ENCODE peak calls at places on chromosome 14, in seven cellular contexts. C is lung, I is WTC11, R is ovary, Q is heart right ventricle, O is BE2C, D is fibroblast of lung. H is an unnamed sample.

GRCh38 chr14:55705651-55706340 is 125.8 kb downstream of the KTN1 start:
- DNase-seq in C (peak), I (no peak), R (no peak), Q (no peak), O (no peak), D (peak), H (no peak)

GRCh38 chr14:91968280-91968679 is 20.8 kb upstream of the FBLN5 start:
- DNase-seq in C (no peak), I (no peak), R (no peak), Q (no peak), O (no peak), D (no peak), H (no peak)

GRCh38 chr14:69877492-69877891 is 1.7 kb upstream of the SMOC1 start:
- DNase-seq in C (no peak), I (no peak), R (no peak), Q (no peak), O (no peak), D (peak), H (no peak)

GRCh38 chr14:84225243-84225642 is 1304.7 kb upstream of the FLRT2 start:
- DNase-seq in C (peak), I (no peak), R (peak), Q (peak), O (no peak), D (no peak), H (no peak)

GRCh38 chr14:68785817-68786490 is 6.9 kb downstream of the ZFP36L1 start:
- DNase-seq in C (no peak), I (no peak), R (no peak), Q (no peak), O (no peak), D (peak), H (no peak)

GRCh38 chr14:53608369-53608768 is 348.3 kb downstream of the BMP4 start:
- DNase-seq in C (no peak), I (no peak), R (no peak), Q (no peak), O (no peak), D (no peak), H (no peak)

GRCh38 chr14:55099741-55100140 is 29.3 kb upstream of the LGALS3 start:
- DNase-seq in C (no peak), I (no peak), R (no peak), Q (no peak), O (no peak), D (no peak), H (peak)

GRCh38 chr14:23058654-23059504 is 1.6 kb upstream of the CDH24 start:
- DNase-seq in C (no peak), I (no peak), R (no peak), Q (no peak), O (no peak), D (no peak), H (no peak)

GRCh38 chr14:94390372-94391086 is 2.1 kb upstream of the SERPINA1 start:
- DNase-seq in C (peak), I (no peak), R (no peak), Q (peak), O (no peak), D (peak), H (no peak)

GRCh38 chr14:49687942-49688700 is at the start of gene POLE2:
- DNase-seq in C (peak), I (peak), R (peak), Q (peak), O (peak), D (peak), H (no peak)

GRCh38 chr14:38101679-38102078 is 106.0 kb upstream of the SSTR1 start:
- DNase-seq in C (no peak), I (no peak), R (no peak), Q (no peak), O (no peak), D (no peak), H (no peak)

GRCh38 chr14:84520711-84521338 is 1009.1 kb upstream of the FLRT2 start:
- DNase-seq in C (no peak), I (no peak), R (no peak), Q (no peak), O (no peak), D (peak), H (no peak)

GRCh38 chr14:26104686-26105085 is 493.1 kb downstream of the NOVA1 start:
- DNase-seq in C (no peak), I (no peak), R (no peak), Q (no peak), O (no peak), D (no peak), H (no peak)

GRCh38 chr14:47438650-47439140 is 236.7 kb downstream of the MDGA2 start:
- DNase-seq in C (no peak), I (no peak), R (no peak), Q (no peak), O (no peak), D (peak), H (no peak)

GRCh38 chr14:95432152-95433093 is 84.0 kb downstream of the SYNE3 start:
- DNase-seq in C (no peak), I (peak), R (peak), Q (peak), O (peak), D (peak), H (no peak)

GRCh38 chr14:60632777-60633176 is 16.5 kb downstream of the SIX1 start:
- DNase-seq in C (no peak), I (no peak), R (no peak), Q (no peak), O (no peak), D (no peak), H (no peak)

GRCh38 chr14:106308839-106309389 is 782.5 kb downstream of the TMEM121 start:
- DNase-seq in C (peak), I (peak), R (no peak), Q (peak), O (peak), D (no peak), H (no peak)

GRCh38 chr14:21780429-21781084 is 106.9 kb upstream of the OR4E1 start:
- DNase-seq in C (no peak), I (no peak), R (no peak), Q (no peak), O (no peak), D (no peak), H (no peak)

GRCh38 chr14:94601961-94602391 is 10.2 kb upstream of the SERPINA3 start:
- DNase-seq in C (peak), I (no peak), R (peak), Q (peak), O (no peak), D (peak), H (peak)

GRCh38 chr14:50821471-50822464 is 9.2 kb downstream of the NIN start:
- DNase-seq in C (peak), I (no peak), R (no peak), Q (peak), O (no peak), D (no peak), H (no peak)

GRCh38 chr14:60064491-60065072 is 27.1 kb upstream of the PCNX4 start:
- DNase-seq in C (no peak), I (no peak), R (no peak), Q (no peak), O (no peak), D (peak), H (no peak)

GRCh38 chr14:95314609-95315008 is 5.1 kb downstream of the CLMN start:
- DNase-seq in C (no peak), I (no peak), R (no peak), Q (no peak), O (peak), D (peak), H (no peak)

GRCh38 chr14:77071938-77072388 is 26.1 kb upstream of the CIPC start:
- DNase-seq in C (no peak), I (no peak), R (no peak), Q (no peak), O (no peak), D (peak), H (no peak)

GRCh38 chr14:22721213-22721612 is 45.3 kb upstream of the OXA1L start:
- DNase-seq in C (no peak), I (no peak), R (no peak), Q (no peak), O (no peak), D (no peak), H (no peak)

GRCh38 chr14:67717048-67717447 is 15.4 kb downstream of the RDH12 start:
- DNase-seq in C (no peak), I (no peak), R (no peak), Q (no peak), O (no peak), D (no peak), H (no peak)

GRCh38 chr14:103099733-103100280 is 5.3 kb downstream of the EXOC3L4 start:
- DNase-seq in C (no peak), I (no peak), R (no peak), Q (no peak), O (no peak), D (no peak), H (no peak)

GRCh38 chr14:91873476-91874265 is 6.3 kb upstream of the TC2N start:
- DNase-seq in C (no peak), I (no peak), R (no peak), Q (no peak), O (no peak), D (peak), H (no peak)

GRCh38 chr14:94611179-94611578 is 1.0 kb upstream of the SERPINA3 start:
- DNase-seq in C (no peak), I (no peak), R (no peak), Q (no peak), O (no peak), D (no peak), H (no peak)

GRCh38 chr14:82951171-82951570 is 1417.5 kb upstream of the SEL1L start:
- DNase-seq in C (no peak), I (no peak), R (no peak), Q (no peak), O (no peak), D (no peak), H (no peak)

GRCh38 chr14:69246331-69246730 is 13.6 kb upstream of the GALNT16 start:
- DNase-seq in C (no peak), I (no peak), R (no peak), Q (no peak), O (no peak), D (no peak), H (no peak)

GRCh38 chr14:29528889-29529288 is 398.8 kb downstream of the PRKD1 start:
- DNase-seq in C (no peak), I (no peak), R (no peak), Q (no peak), O (no peak), D (peak), H (no peak)

GRCh38 chr14:55699131-55700057 is 119.4 kb downstream of the KTN1 start:
- DNase-seq in C (no peak), I (no peak), R (no peak), Q (no peak), O (peak), D (peak), H (no peak)

GRCh38 chr14:32985881-32986280 is 47.2 kb downstream of the NPAS3 start:
- DNase-seq in C (no peak), I (no peak), R (no peak), Q (peak), O (no peak), D (peak), H (no peak)

GRCh38 chr14:32986791-32987545 is 48.3 kb downstream of the NPAS3 start:
- DNase-seq in C (no peak), I (no peak), R (no peak), Q (peak), O (no peak), D (peak), H (no peak)

GRCh38 chr14:32996343-32996742 is 57.7 kb downstream of the NPAS3 start:
- DNase-seq in C (no peak), I (no peak), R (no peak), Q (no peak), O (no peak), D (no peak), H (no peak)

GRCh38 chr14:32991706-32992105 is 53.0 kb downstream of the NPAS3 start:
- DNase-seq in C (no peak), I (no peak), R (no peak), Q (no peak), O (no peak), D (peak), H (no peak)
- TF ChIP-seq CTCF in C (no peak), I (no peak), R (no peak), Q (no peak), O (no peak), D (no peak), H (no peak)

DNA sequence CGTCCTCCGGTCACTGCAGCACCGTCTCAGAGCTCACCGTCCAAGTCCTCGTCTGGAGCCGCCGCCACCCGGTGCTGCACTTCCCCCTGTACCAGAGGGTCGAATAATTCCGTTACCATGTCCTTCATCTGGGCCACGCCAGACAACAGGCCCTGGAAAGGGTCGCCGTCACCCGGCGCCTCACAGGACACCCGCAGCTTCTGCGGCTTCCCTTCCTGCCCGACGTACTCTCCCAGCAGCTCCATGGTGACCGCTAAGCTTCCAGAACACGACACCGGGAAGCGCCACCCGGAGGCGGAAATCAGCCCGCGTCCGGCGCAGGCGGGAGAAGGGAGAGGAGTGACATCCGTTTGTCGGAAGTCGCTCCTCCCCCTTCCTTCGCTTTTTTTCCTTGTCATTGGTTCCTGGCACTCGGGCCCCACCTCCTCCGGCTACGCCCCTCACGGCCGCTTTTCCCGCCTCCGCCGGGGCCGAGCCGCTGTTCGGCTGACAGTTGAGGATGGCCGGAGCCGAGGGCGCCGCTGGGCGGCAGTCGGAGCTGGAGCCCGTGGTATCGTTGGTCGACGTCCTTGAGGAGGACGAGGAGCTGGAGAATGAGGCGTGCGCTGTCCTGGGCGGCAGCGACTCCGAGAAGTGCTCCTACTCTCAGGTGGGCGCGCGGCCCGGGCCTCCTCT is at the start of the genes GON7 and UBR7:
- DNase-seq in C (peak), I (peak), R (peak), Q (peak), O (peak), D (peak), H (peak)
- TF ChIP-seq CTCF in C (peak), I (no peak), R (peak), Q (peak), O (peak), D (no peak), H (peak)

DNA sequence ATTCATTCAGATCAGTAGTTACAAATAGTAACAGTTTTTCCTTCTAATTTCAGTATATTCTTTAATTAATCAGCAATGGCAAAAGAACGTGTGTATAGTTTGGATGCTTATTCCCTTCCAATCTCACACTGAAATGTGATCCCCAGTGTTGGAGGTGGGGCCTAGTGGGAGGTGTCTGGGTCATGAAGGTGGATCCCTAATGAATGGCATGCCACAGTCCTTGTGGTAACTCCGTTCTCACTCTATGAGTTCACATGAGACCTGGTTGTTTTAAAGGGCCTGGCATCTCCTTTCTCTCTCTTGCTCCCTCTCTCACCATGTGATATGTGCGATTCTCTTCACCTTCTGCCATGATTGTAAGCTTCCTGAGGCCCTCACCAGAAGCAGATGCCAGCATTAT is 18.9 kb upstream of the SYNDIG1L start:
- DNase-seq in C (no peak), I (peak), R (no peak), Q (no peak), O (no peak), D (no peak), H (no peak)
- TF ChIP-seq CTCF in C (no peak), I (no peak), R (no peak), Q (no peak), O (no peak), D (no peak), H (no peak)

GRCh38 chr14:35068238-35069012 is 22.4 kb downstream of the FAM177A1 start:
- DNase-seq in C (no peak), I (no peak), R (no peak), Q (no peak), O (no peak), D (no peak), H (no peak)
- TF ChIP-seq CTCF in C (no peak), I (no peak), R (no peak), Q (no peak), O (no peak), D (no peak), H (no peak)

DNA sequence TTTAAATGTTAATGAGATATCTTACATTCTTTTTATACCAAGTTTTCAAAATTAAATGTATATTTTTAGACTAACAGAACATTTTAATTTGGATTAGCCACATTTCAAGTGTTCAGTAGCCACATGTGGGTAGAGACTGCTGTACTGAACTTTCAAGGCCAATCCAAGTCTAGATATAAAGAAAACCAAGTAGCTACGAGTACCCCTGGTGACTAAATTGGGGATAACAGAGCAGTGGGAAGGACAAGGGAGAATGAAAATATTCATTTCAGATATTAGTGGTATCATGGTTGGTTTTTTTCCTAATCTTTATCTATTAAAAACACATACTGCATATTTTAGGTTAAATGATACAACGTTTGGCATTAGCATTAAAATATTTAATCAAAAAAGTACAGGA is 69.4 kb upstream of the RHOJ start:
- DNase-seq in C (no peak), I (no peak), R (no peak), Q (no peak), O (peak), D (peak), H (no peak)
- TF ChIP-seq CTCF in C (no peak), I (peak), R (no peak), Q (no peak), O (peak), D (peak), H (no peak)

DNA sequence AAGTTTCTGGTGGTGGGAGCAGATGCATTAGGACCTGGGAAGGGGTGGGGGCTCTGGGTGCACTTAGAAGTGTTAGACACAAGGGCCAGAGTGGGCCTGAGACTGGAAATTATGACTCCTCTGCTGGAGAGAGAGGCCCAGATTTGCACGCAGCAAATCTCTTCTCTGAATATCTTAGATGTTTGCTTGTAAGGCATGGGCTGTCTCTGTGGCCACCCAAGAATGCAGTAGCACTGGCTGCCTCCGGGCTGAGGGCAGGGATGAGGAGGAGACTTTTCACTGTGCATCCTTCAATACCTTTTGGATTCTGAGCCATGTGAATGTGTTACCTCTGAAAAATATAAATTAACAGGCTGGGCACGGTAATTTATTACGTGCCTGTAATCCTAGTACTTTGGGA is 14.0 kb upstream of the RABGGTA start:
- DNase-seq in C (no peak), I (no peak), R (no peak), Q (no peak), O (no peak), D (peak), H (no peak)
- TF ChIP-seq CTCF in C (no peak), I (no peak), R (no peak), Q (no peak), O (no peak), D (no peak), H (no peak)

DNA sequence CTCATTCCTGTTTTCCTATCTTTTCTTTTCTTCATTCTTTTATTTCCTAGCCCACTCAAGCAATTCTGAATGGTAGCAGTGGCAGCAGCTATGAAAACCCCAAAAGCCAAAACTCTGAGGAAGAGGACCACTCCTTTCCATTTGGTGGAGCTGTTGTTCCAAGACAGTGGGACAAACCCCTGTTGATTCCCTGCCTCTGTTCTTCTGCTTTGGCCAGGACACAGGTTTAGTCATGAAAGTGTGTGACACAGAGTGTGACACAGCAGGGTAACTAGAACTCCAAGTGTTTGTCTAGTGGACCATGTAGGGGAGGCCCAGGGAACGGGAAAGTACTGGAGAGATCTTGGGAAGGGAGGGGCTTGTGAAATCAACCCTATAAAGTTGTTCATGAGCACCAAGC is 71.1 kb downstream of the PTCSC3 start:
- DNase-seq in C (peak), I (peak), R (no peak), Q (no peak), O (no peak), D (no peak), H (no peak)
- TF ChIP-seq CTCF in C (no peak), I (no peak), R (no peak), Q (no peak), O (no peak), D (no peak), H (no peak)

DNA sequence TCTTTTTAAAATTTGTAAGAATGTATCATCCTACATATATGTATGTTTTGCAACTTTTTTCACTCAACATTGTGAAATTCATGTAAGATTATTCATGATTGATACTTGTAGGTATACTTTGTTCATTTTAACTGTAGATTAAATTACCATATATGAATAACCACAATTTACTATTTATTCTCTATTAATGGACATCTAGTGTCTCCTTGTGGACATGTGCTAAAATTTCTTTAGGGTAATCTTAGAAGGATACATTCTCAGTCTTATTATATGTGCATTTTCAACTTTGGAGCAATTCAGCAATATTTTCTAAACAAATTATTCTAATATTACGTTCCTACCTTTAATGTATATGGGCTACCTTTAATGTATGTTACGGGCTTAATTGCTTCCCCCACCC is 192.4 kb downstream of the FUT8 start:
- DNase-seq in C (no peak), I (no peak), R (no peak), Q (no peak), O (no peak), D (no peak), H (no peak)
- TF ChIP-seq CTCF in C (no peak), I (no peak), R (no peak), Q (no peak), O (peak), D (no peak), H (peak)

GRCh38 chr14:56874375-56874774 is 64.1 kb upstream of the OTX2 start:
- DNase-seq in C (no peak), I (peak), R (no peak), Q (no peak), O (peak), D (no peak), H (no peak)
- TF ChIP-seq CTCF in C (no peak), I (peak), R (no peak), Q (no peak), O (peak), D (no peak), H (no peak)

H was measured in AG09319.